ENCODE peak calls at places on chromosomes 12 and 14, in seven cellular contexts. G is sigmoid colon, A is right lobe of liver, V is heart left ventricle, Y is stomach, U is Peyer's patch, R is vagina. W is an unnamed sample.

GRCh38 chr14:29310757-29311156 is 544.2 kb downstream of the FOXG1 start:
- DNase-seq in G (no peak), A (no peak), V (no peak), Y (no peak), U (no peak), R (no peak), W (no peak)

GRCh38 chr14:56002316-56002715 is 115.9 kb upstream of the PELI2 start:
- DNase-seq in G (no peak), A (no peak), V (no peak), Y (no peak), U (no peak), R (no peak), W (no peak)

GRCh38 chr12:9707864-9708808 is 24.8 kb downstream of the CLECL1 start:
- DNase-seq in G (no peak), A (peak; percentile 44), V (peak; percentile 54), Y (peak; percentile 58), U (no peak), R (no peak), W (no peak)

GRCh38 chr12:66647034-66647691 is 31.7 kb downstream of the GRIP1 start:
- DNase-seq in G (no peak), A (no peak), V (no peak), Y (no peak), U (no peak), R (no peak), W (no peak)

GRCh38 chr12:52681551-52682380 is 1.6 kb upstream of the KRT1 start:
- DNase-seq in G (no peak), A (no peak), V (no peak), Y (no peak), U (no peak), R (no peak), W (no peak)

GRCh38 chr12:12890815-12891645 is at the start of gene GPRC5A:
- DNase-seq in G (peak; percentile 95), A (peak; percentile 55), V (peak; percentile 78), Y (peak; percentile 87), U (peak; percentile 93), R (no peak), W (peak; percentile 55)

GRCh38 chr12:2998789-2999264 is 39.6 kb downstream of the TEAD4 start:
- DNase-seq in G (no peak), A (no peak), V (peak; percentile 81), Y (no peak), U (peak; percentile 39), R (no peak), W (peak; percentile 100)

GRCh38 chr12:11959117-11959823 is 111.5 kb upstream of the BCL2L14 start:
- DNase-seq in G (no peak), A (no peak), V (no peak), Y (no peak), U (no peak), R (no peak), W (no peak)

GRCh38 chr12:15842106-15842505 is 40.1 kb upstream of the STRAP start:
- DNase-seq in G (no peak), A (no peak), V (no peak), Y (no peak), U (no peak), R (no peak), W (no peak)

GRCh38 chr12:46516238-46516932 is 143.8 kb upstream of the SLC38A2 start:
- DNase-seq in G (no peak), A (no peak), V (no peak), Y (no peak), U (no peak), R (no peak), W (no peak)

GRCh38 chr12:57852195-57852594 is 5.7 kb upstream of the CTDSP2 start:
- DNase-seq in G (peak; percentile 86), A (no peak), V (no peak), Y (no peak), U (no peak), R (no peak), W (peak; percentile 91)

GRCh38 chr12:5507536-5507935 is 75.6 kb downstream of the NTF3 start:
- DNase-seq in G (no peak), A (no peak), V (no peak), Y (no peak), U (no peak), R (no peak), W (no peak)

GRCh38 chr12:108734200-108734906 is 3.0 kb upstream of the CORO1C start:
- DNase-seq in G (no peak), A (peak; percentile 34), V (no peak), Y (peak; percentile 61), U (no peak), R (no peak), W (no peak)

GRCh38 chr12:117036547-117036946 is 62.7 kb downstream of the TESC start:
- DNase-seq in G (peak; percentile 52), A (no peak), V (no peak), Y (no peak), U (no peak), R (no peak), W (no peak)

GRCh38 chr14:37903561-37904191 is 304.0 kb upstream of the SSTR1 start:
- DNase-seq in G (no peak), A (no peak), V (no peak), Y (no peak), U (no peak), R (no peak), W (no peak)

GRCh38 chr12:67630373-67631088 is 18.0 kb upstream of the DYRK2 start:
- DNase-seq in G (no peak), A (peak; percentile 37), V (peak; percentile 66), Y (peak; percentile 45), U (peak; percentile 52), R (no peak), W (peak; percentile 15)

GRCh38 chr12:11834104-11834812 is 184.8 kb downstream of the ETV6 start:
- DNase-seq in G (no peak), A (no peak), V (no peak), Y (no peak), U (no peak), R (no peak), W (no peak)

GRCh38 chr12:73221836-73222235 is 949.7 kb downstream of the TRHDE start:
- DNase-seq in G (no peak), A (no peak), V (no peak), Y (no peak), U (no peak), R (no peak), W (no peak)

GRCh38 chr14:76091036-76091435 is 60.7 kb upstream of the GPATCH2L start:
- DNase-seq in G (peak; percentile 78), A (no peak), V (peak; percentile 72), Y (no peak), U (no peak), R (no peak), W (peak; percentile 83)

GRCh38 chr14:81051547-81051946 is 96.1 kb downstream of the TSHR start:
- DNase-seq in G (no peak), A (no peak), V (no peak), Y (no peak), U (no peak), R (no peak), W (no peak)

GRCh38 chr14:37056473-37056872 is 115.9 kb downstream of the SLC25A21 start:
- DNase-seq in G (no peak), A (no peak), V (no peak), Y (no peak), U (no peak), R (no peak), W (no peak)

GRCh38 chr12:78494911-78495310 is 369.7 kb upstream of the SYT1 start:
- DNase-seq in G (no peak), A (no peak), V (no peak), Y (no peak), U (no peak), R (no peak), W (no peak)

GRCh38 chr12:65876898-65877721 is 52.8 kb downstream of the HMGA2 start:
- DNase-seq in G (no peak), A (no peak), V (no peak), Y (peak; percentile 41), U (no peak), R (no peak), W (no peak)

GRCh38 chr12:116718578-116719454 is 19.1 kb downstream of the SPRING1 start:
- DNase-seq in G (no peak), A (no peak), V (no peak), Y (no peak), U (no peak), R (no peak), W (no peak)

GRCh38 chr14:23704890-23705289 is 68.7 kb downstream of the DHRS2 start:
- DNase-seq in G (no peak), A (no peak), V (no peak), Y (no peak), U (no peak), R (no peak), W (no peak)

GRCh38 chr14:23644919-23645336 is 8.8 kb downstream of the DHRS2 start:
- DNase-seq in G (no peak), A (no peak), V (no peak), Y (no peak), U (no peak), R (no peak), W (no peak)

GRCh38 chr14:36503771-36504741 is 16.0 kb downstream of the NKX2-1 start:
- DNase-seq in G (no peak), A (no peak), V (no peak), Y (no peak), U (no peak), R (no peak), W (no peak)

GRCh38 chr14:92487513-92488133 is 26.0 kb upstream of the RIN3 start:
- DNase-seq in G (no peak), A (no peak), V (no peak), Y (no peak), U (no peak), R (no peak), W (no peak)

GRCh38 chr12:112916270-112916669 is 9.5 kb downstream of the OAS1 start:
- DNase-seq in G (peak; percentile 78), A (no peak), V (no peak), Y (peak; percentile 56), U (no peak), R (peak; percentile 58), W (peak; percentile 17)

DNA sequence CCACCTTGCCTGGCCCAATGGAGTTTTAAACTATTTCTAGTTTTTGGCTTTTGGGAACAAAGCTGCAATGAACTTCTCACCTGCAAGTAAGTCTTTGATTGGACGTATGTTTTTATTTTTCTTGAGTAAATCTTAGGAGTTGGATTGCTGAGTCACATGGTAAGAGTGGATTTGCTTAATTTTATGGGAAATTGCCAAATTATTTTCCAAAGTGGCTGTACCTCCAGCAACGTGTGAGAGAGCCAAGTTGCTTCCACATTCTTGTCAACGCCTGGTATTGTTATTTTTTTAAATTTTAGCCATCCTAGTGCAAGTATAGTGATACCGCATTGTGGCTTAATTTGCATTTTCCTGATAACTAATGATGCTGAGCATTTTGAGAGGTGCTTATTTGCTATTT is 136.6 kb downstream of the LMNTD1 start:
- DNase-seq in G (no peak), A (no peak), V (no peak), Y (no peak), U (no peak), R (no peak), W (no peak)
- H3K4me1 ChIP-seq in G (no peaks in the 10 kb centered on the region), A (no peaks in the 10 kb centered on the region), V (no peaks in the 10 kb centered on the region), Y (no peaks in the 10 kb centered on the region), U (no peaks in the 10 kb centered on the region), R (no peaks in the 10 kb centered on the region), W (no peaks in the 10 kb centered on the region)

GRCh38 chr12:21650997-21651396 is 6.6 kb downstream of the LDHB start:
- DNase-seq in G (no peak), A (no peak), V (no peak), Y (no peak), U (no peak), R (no peak), W (no peak)
- TF ChIP-seq POLR2A in G (no peak), A (no peak), V (no peak), Y (no peak), U (no peak), R (no peak), W (no peak)

GRCh38 chr12:133235401-133236112 is at the start of gene ANHX:
- DNase-seq in G (no peak), A (no peak), V (no peak), Y (no peak), U (no peak), R (peak; percentile 72), W (no peak)
- H3K9me3 ChIP-seq in G (peaks cover 6% of the 10 kb centered on the region), A (no peaks in the 10 kb centered on the region), V (no peaks in the 10 kb centered on the region), Y (peaks cover 73% of the 10 kb centered on the region), U (no peaks in the 10 kb centered on the region), R (no peaks in the 10 kb centered on the region), W (no peaks in the 10 kb centered on the region)

GRCh38 chr14:67512463-67513134 is 20.5 kb upstream of the PLEKHH1 start:
- DNase-seq in G (no peak), A (no peak), V (no peak), Y (no peak), U (no peak), R (no peak), W (no peak)
- H3K4me1 ChIP-seq in G (no peaks in the 10 kb centered on the region), A (no peaks in the 10 kb centered on the region), V (peaks cover 3% of the 10 kb centered on the region), Y (peaks cover 30% of the 10 kb centered on the region), U (peaks cover 17% of the 10 kb centered on the region), R (peaks cover 16% of the 10 kb centered on the region), W (peaks cover 6% of the 10 kb centered on the region)

W was measured in gastrocnemius medialis.